ENCODE peak calls at places on chromosome 5, in seven cellular contexts. One of them, this sample, is unnamed.

GRCh38 chr5:135433626-135434426 is 13.3 kb downstream of the DCANP1 start:
- DNase-seq in mesendoderm: peak
- DNase-seq in occipital lobe: no peak
- DNase-seq in left kidney: no peak
- DNase-seq in substantia nigra: no peak
- DNase-seq in cardiac fibroblast: peak
- DNase-seq in cardiac muscle cell: no peak
- DNase-seq in this sample: no peak

GRCh38 chr5:126234563-126235195 is 188.5 kb upstream of the GRAMD2B start:
- DNase-seq in mesendoderm: peak
- DNase-seq in occipital lobe: no peak
- DNase-seq in left kidney: peak
- DNase-seq in substantia nigra: no peak
- DNase-seq in cardiac fibroblast: peak
- DNase-seq in cardiac muscle cell: peak
- DNase-seq in this sample: no peak

GRCh38 chr5:73189816-73190451 is 16.9 kb downstream of the TMEM174 start:
- DNase-seq in mesendoderm: peak
- DNase-seq in occipital lobe: no peak
- DNase-seq in left kidney: peak
- DNase-seq in substantia nigra: peak
- DNase-seq in cardiac fibroblast: peak
- DNase-seq in cardiac muscle cell: no peak
- DNase-seq in this sample: no peak

GRCh38 chr5:95781101-95781583 is 41.4 kb downstream of the GLRX start:
- DNase-seq in mesendoderm: peak
- DNase-seq in occipital lobe: peak
- DNase-seq in left kidney: peak
- DNase-seq in substantia nigra: peak
- DNase-seq in cardiac fibroblast: peak
- DNase-seq in cardiac muscle cell: peak
- DNase-seq in this sample: peak

GRCh38 chr5:165622864-165623536 is 2117.6 kb downstream of the MAT2B start:
- DNase-seq in mesendoderm: no peak
- DNase-seq in occipital lobe: no peak
- DNase-seq in left kidney: no peak
- DNase-seq in substantia nigra: no peak
- DNase-seq in cardiac fibroblast: no peak
- DNase-seq in cardiac muscle cell: no peak
- DNase-seq in this sample: no peak

GRCh38 chr5:134149571-134150303 is 27.0 kb downstream of the SKP1 start:
- DNase-seq in mesendoderm: no peak
- DNase-seq in occipital lobe: no peak
- DNase-seq in left kidney: no peak
- DNase-seq in substantia nigra: no peak
- DNase-seq in cardiac fibroblast: peak
- DNase-seq in cardiac muscle cell: no peak
- DNase-seq in this sample: no peak

GRCh38 chr5:79330071-79330470 is 94.1 kb downstream of the JMY start:
- DNase-seq in mesendoderm: peak
- DNase-seq in occipital lobe: no peak
- DNase-seq in left kidney: no peak
- DNase-seq in substantia nigra: no peak
- DNase-seq in cardiac fibroblast: peak
- DNase-seq in cardiac muscle cell: no peak
- DNase-seq in this sample: no peak

GRCh38 chr5:53874409-53874808 is 314.0 kb downstream of the NDUFS4 start:
- DNase-seq in mesendoderm: peak
- DNase-seq in occipital lobe: no peak
- DNase-seq in left kidney: no peak
- DNase-seq in substantia nigra: no peak
- DNase-seq in cardiac fibroblast: peak
- DNase-seq in cardiac muscle cell: no peak
- DNase-seq in this sample: no peak

GRCh38 chr5:143229426-143229895 is 174.0 kb downstream of the NR3C1 start:
- DNase-seq in mesendoderm: no peak
- DNase-seq in occipital lobe: no peak
- DNase-seq in left kidney: no peak
- DNase-seq in substantia nigra: no peak
- DNase-seq in cardiac fibroblast: no peak
- DNase-seq in cardiac muscle cell: no peak
- DNase-seq in this sample: no peak

GRCh38 chr5:174383196-174384178 is 338.0 kb downstream of the NSG2 start:
- DNase-seq in mesendoderm: peak
- DNase-seq in occipital lobe: no peak
- DNase-seq in left kidney: no peak
- DNase-seq in substantia nigra: no peak
- DNase-seq in cardiac fibroblast: no peak
- DNase-seq in cardiac muscle cell: no peak
- DNase-seq in this sample: no peak

GRCh38 chr5:7850533-7851239 is at the start of gene CFAP90:
- DNase-seq in mesendoderm: peak
- DNase-seq in occipital lobe: no peak
- DNase-seq in left kidney: peak
- DNase-seq in substantia nigra: peak
- DNase-seq in cardiac fibroblast: peak
- DNase-seq in cardiac muscle cell: peak
- DNase-seq in this sample: no peak